ENCODE peak calls at places on chromosomes 13 and 19, in six cellular contexts. O, E, P, M, H and W are unnamed samples.

GRCh38 chr19:31350693-31351211 is 1.5 kb upstream of the TSHZ3 start:
- DNase-seq in E (peak; percentile 79), M (peak; percentile 82), O (no peak), H (no peak), P (no peak), W (no peak)

GRCh38 chr13:51249767-51250741 is 27.9 kb downstream of the FAM124A start:
- DNase-seq in P (no peak), E (no peak), O (peak; percentile 34), M (peak; percentile 24), H (peak; percentile 13), W (no peak)

GRCh38 chr13:77026783-77027621 is at the start of gene FBXL3:
- DNase-seq in H (peak; percentile 46), O (peak; percentile 70), P (peak; percentile 35), E (peak; percentile 84), M (peak; percentile 84), W (peak; percentile 66)

GRCh38 chr19:45047188-45047797 is 8.4 kb downstream of the CLASRP start:
- DNase-seq in E (no peak), H (no peak), M (no peak), P (peak; percentile 34), O (no peak), W (no peak)

GRCh38 chr13:29105779-29106178 is 285.6 kb downstream of the MTUS2 start:
- DNase-seq in M (peak; percentile 8), P (no peak), E (peak; percentile 48), H (no peak), O (no peak), W (no peak)

GRCh38 chr13:31945202-31945978 is 86.2 kb upstream of the FRY start:
- DNase-seq in M (no peak), H (no peak), P (no peak), O (no peak), E (no peak), W (no peak)

GRCh38 chr19:41753159-41753558 is 2.2 kb upstream of the CEACAM6 start:
- DNase-seq in O (peak; percentile 38), P (no peak), E (peak; percentile 85), H (peak; percentile 6), M (peak; percentile 69), W (peak; percentile 29)

GRCh38 chr19:46928951-46929350 is 68.2 kb downstream of the ARHGAP35 start:
- DNase-seq in H (no peak), O (no peak), M (no peak), E (no peak), P (no peak), W (no peak)

GRCh38 chr13:31209172-31209818 is 9.5 kb downstream of the B3GLCT start:
- DNase-seq in O (no peak), H (no peak), E (no peak), M (no peak), P (no peak), W (no peak)

GRCh38 chr13:66200555-66200954 is 1029.6 kb downstream of the PCDH9 start:
- DNase-seq in O (no peak), E (no peak), H (no peak), P (no peak), M (no peak), W (no peak)

GRCh38 chr19:4970558-4971423 is 1.9 kb downstream of the KDM4B start:
- DNase-seq in O (no peak), E (no peak), H (peak; percentile 37), P (no peak), M (peak; percentile 56), W (no peak)

GRCh38 chr13:40613192-40613818 is 53.1 kb downstream of the FOXO1 start:
- DNase-seq in E (no peak), P (peak; percentile 64), O (no peak), H (no peak), M (no peak), W (peak; percentile 27)

GRCh38 chr13:98143601-98144500 is 957 bp downstream of the FARP1 start:
- DNase-seq in E (no peak), O (no peak), M (no peak), P (no peak), H (no peak), W (no peak)

GRCh38 chr13:33125821-33126570 is 109.8 kb downstream of the KL start:
- DNase-seq in M (no peak), O (no peak), H (peak; percentile 99), P (no peak), E (no peak), W (no peak)

GRCh38 chr19:799076-799881 is 2.0 kb downstream of the PTBP1 start:
- DNase-seq in H (peak; percentile 55), M (peak; percentile 11), O (no peak), E (peak; percentile 67), P (no peak), W (no peak)

GRCh38 chr19:46297700-46298476 is 1.0 kb downstream of the HIF3A start:
- DNase-seq in E (peak; percentile 55), H (no peak), O (no peak), P (no peak), M (peak; percentile 55), W (no peak)

GRCh38 chr13:113491418-113491883 is 940 bp upstream of the DCUN1D2 start:
- DNase-seq in H (no peak), E (peak; percentile 70), M (peak; percentile 16), O (no peak), P (no peak), W (no peak)

GRCh38 chr13:74133657-74134201 is 475 bp downstream of the KLF12 start:
- DNase-seq in H (peak; percentile 35), O (peak; percentile 35), E (peak; percentile 80), M (peak; percentile 7), P (peak; percentile 64), W (peak; percentile 46)

GRCh38 chr13:74136089-74136658 is 2.0 kb upstream of the KLF12 start:
- DNase-seq in H (no peak), O (no peak), M (no peak), P (no peak), E (no peak), W (no peak)

GRCh38 chr13:74134777-74135305 is 637 bp upstream of the KLF12 start:
- DNase-seq in M (peak; percentile 11), O (peak; percentile 19), E (peak; percentile 80), P (no peak), H (no peak), W (peak; percentile 31)

GRCh38 chr13:74134226-74134776 is at the start of gene KLF12:
- DNase-seq in O (peak; percentile 55), M (peak; percentile 53), E (peak; percentile 83), H (peak; percentile 59), P (peak; percentile 69), W (peak; percentile 61)

DNA sequence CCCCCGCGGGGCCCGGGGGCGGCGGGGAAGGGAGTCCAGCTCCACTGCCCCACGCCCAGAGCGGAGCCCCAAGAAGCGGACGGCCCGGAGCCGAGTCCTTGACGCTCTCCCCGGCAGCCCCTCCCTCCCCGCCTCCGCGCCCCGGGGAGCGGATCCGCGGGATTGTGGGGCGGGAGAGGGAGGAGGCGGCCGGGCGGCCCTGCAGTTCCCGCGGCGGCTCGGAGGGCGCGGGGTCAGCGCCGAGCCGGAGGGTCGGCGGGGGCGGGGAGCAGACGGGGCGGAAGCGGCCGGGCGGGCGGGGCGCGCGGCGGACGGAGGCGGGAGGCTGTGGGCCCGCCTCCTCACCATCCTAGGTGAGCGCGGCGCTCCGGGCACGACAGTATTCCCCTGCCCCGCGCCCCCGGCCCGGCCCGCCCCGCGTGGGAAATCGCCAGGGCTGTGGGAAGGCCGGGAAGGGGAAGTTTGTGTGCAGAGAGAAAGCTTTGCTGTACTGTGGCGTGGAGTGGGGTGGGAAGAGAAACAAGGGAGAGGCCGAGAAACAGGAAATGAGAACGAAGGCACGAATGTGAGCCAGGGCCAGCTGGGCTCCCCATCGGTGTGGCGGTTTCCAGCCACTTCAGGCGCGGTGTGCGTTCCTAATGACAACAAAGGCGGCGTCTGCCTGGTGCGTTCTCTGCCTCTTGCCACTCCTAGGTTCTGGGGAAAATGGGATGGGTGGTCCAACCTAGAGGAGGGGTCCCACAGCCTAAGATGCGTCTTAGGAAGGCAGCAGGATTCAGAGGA is 1.3 kb upstream of the KLF12 start:
- DNase-seq in E (peak; percentile 84), M (peak; percentile 58), P (peak; percentile 19), H (no peak), O (peak; percentile 52), W (peak; percentile 50)
- TF ChIP-seq POLR2A in E (no peak), M (no peak), P (peak; percentile 62), H (no peak), O (no peak), W (peak; percentile 68)

DNA sequence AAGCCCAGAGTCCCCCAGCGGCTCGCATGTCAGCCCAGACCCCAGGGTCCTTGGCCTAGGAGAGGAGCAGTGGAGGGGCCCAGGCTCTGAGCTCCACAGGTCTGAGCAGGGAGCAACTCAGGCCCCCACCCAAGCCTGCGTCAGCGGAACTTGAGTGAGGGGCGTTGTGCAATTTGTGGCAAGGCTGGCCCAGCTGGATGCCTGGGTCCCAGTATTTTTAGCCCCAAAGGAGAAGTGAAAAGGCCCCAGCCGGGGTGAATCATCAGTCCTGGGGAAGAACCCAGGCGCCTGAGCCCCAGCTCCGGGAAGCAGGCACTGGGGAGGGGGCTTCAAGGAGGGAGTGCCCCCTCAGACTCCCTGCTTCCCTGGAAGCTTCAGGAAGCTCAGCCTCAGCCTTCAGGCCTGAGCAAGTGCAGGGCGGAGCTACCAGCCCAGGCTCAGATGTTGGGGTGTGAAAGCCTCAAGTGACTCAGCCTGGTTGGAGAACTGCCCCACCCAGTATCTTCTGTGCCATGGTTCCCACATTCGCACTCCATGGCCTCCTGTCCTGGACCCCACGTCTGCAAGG is 7.2 kb downstream of the MED29 start:
- DNase-seq in E (no peak), P (no peak), O (no peak), H (peak; percentile 36), M (no peak), W (no peak)
- TF ChIP-seq TAF1 in E (no peak), P (no peak), O (no peak), H (no peak), M (no peak), W (no peak)

GRCh38 chr19:18450934-18451836 is 13.3 kb upstream of the ISYNA1 start:
- DNase-seq in H (peak; percentile 63), O (peak; percentile 95), M (peak; percentile 91), E (peak; percentile 100), P (no peak), W (peak; percentile 88)
- TF ChIP-seq POLR2AphosphoS5 in H (no peak), O (no peak), M (no peak), E (no peak), P (no peak), W (no peak)

GRCh38 chr19:12783226-12783848 is 7.9 kb upstream of the JUNB start:
- DNase-seq in E (no peak), H (no peak), M (no peak), P (no peak), O (no peak), W (no peak)

GRCh38 chr19:12785431-12786011 is 5.8 kb upstream of the JUNB start:
- DNase-seq in O (no peak), P (no peak), M (no peak), H (no peak), E (no peak), W (no peak)

GRCh38 chr19:12784871-12785430 is 6.3 kb upstream of the JUNB start:
- DNase-seq in H (no peak), M (no peak), P (no peak), E (no peak), O (no peak), W (no peak)

GRCh38 chr19:12783849-12784393 is 7.4 kb upstream of the JUNB start:
- DNase-seq in O (no peak), E (no peak), M (peak; percentile 38), P (no peak), H (peak; percentile 45), W (no peak)

GRCh38 chr19:12784394-12784870 is 6.9 kb upstream of the JUNB start:
- DNase-seq in H (no peak), E (no peak), M (peak; percentile 68), O (no peak), P (no peak), W (no peak)
- TF ChIP-seq POLR2A in H (no peak), E (no peak), M (peak; percentile 30), O (no peak), P (peak; percentile 23), W (no peak)

GRCh38 chr13:100497394-100497793 is 91.2 kb downstream of the GGACT start:
- DNase-seq in M (no peak), P (no peak), O (no peak), E (no peak), H (no peak), W (no peak)
- TF ChIP-seq TAF1 in M (no peak), P (no peak), O (no peak), E (no peak), H (no peak), W (no peak)